ENCODE peak calls at places on chromosomes 6 and 20, in seven cellular contexts. U is pancreas, L is fibroblast of mammary gland, Q is stomach, O is Panc1, S is suprapubic skin, C is PC-9. X is an unnamed sample.

GRCh38 chr6:158707120-158707519 is 57.3 kb downstream of the SYTL3 start:
- DNase-seq in Q (peak; percentile 61), L (peak; percentile 48), O (no peak), S (no peak), C (peak; percentile 67), U (no peak), X (no peak)

GRCh38 chr6:165659945-165660862 is 2.8 kb downstream of the PDE10A start:
- DNase-seq in C (no peak), S (no peak), O (no peak), U (no peak), L (no peak), Q (no peak), X (no peak)

GRCh38 chr20:48769111-48769879 is 58.5 kb downstream of the PREX1 start:
- DNase-seq in S (no peak), C (no peak), O (no peak), U (no peak), Q (peak; percentile 33), L (peak; percentile 29), X (no peak)

GRCh38 chr6:75483136-75483952 is 10.3 kb downstream of the FILIP1 start:
- DNase-seq in S (no peak), L (no peak), Q (no peak), O (no peak), U (no peak), C (no peak), X (no peak)

GRCh38 chr20:34541917-34542316 is 16.6 kb upstream of the MAP1LC3A start:
- DNase-seq in Q (no peak), U (no peak), L (no peak), C (no peak), O (no peak), S (no peak), X (no peak)

GRCh38 chr20:25238319-25239037 is 9.4 kb upstream of the PYGB start:
- DNase-seq in L (peak; percentile 51), Q (no peak), O (no peak), C (peak; percentile 47), S (peak; percentile 59), U (no peak), X (no peak)

GRCh38 chr6:63806573-63806913 is 170.9 kb downstream of the PHF3 start:
- DNase-seq in U (no peak), C (no peak), L (no peak), O (no peak), S (no peak), Q (no peak), X (no peak)

GRCh38 chr20:23180451-23180921 is 94.4 kb upstream of the CD93 start:
- DNase-seq in L (no peak), S (no peak), Q (no peak), U (no peak), O (no peak), C (no peak), X (no peak)

GRCh38 chr20:39364320-39364719 is 402.2 kb downstream of the DHX35 start:
- DNase-seq in S (no peak), Q (no peak), C (no peak), O (no peak), U (no peak), L (no peak), X (no peak)

GRCh38 chr20:48703511-48704219 is 124.1 kb downstream of the PREX1 start:
- DNase-seq in L (no peak), S (no peak), Q (no peak), C (no peak), U (no peak), O (no peak), X (no peak)

GRCh38 chr20:24465730-24466129 is 3.7 kb upstream of the SYNDIG1 start:
- DNase-seq in C (no peak), L (peak; percentile 28), Q (no peak), S (no peak), U (no peak), O (no peak), X (no peak)

GRCh38 chr20:44586289-44586911 is 4.0 kb downstream of the PKIG start:
- DNase-seq in L (no peak), U (no peak), O (no peak), C (no peak), Q (no peak), S (no peak), X (no peak)

GRCh38 chr6:158207452-158207788 is 39.3 kb downstream of the GTF2H5 start:
- DNase-seq in C (peak; percentile 10), Q (no peak), O (no peak), U (no peak), S (no peak), L (no peak), X (peak; percentile 16)

GRCh38 chr6:138540468-138540867 is 41.2 kb upstream of the NHSL1 start:
- DNase-seq in C (no peak), S (no peak), L (peak; percentile 79), U (no peak), Q (no peak), O (no peak), X (no peak)

GRCh38 chr6:43927525-43928210 is 157.7 kb downstream of the VEGFA start:
- DNase-seq in C (peak; percentile 33), L (no peak), Q (peak; percentile 72), S (no peak), O (no peak), U (no peak), X (no peak)

GRCh38 chr6:95959291-95959690 is 56.5 kb upstream of the FUT9 start:
- DNase-seq in S (no peak), L (no peak), U (no peak), O (no peak), C (no peak), Q (no peak), X (no peak)

GRCh38 chr20:56872620-56873458 is 243.7 kb downstream of the TFAP2C start:
- DNase-seq in O (no peak), C (no peak), S (no peak), Q (no peak), U (no peak), L (no peak), X (no peak)

GRCh38 chr6:144921206-144921975 is 636.3 kb downstream of the UTRN start:
- DNase-seq in S (no peak), C (no peak), U (peak; percentile 40), Q (peak; percentile 26), L (no peak), O (no peak), X (no peak)

GRCh38 chr20:35368616-35369423 is 43.0 kb downstream of the UQCC1 start:
- DNase-seq in O (no peak), Q (no peak), L (no peak), C (no peak), U (no peak), S (no peak), X (no peak)

GRCh38 chr6:150667977-150668716 is 68.5 kb downstream of the PLEKHG1 start:
- DNase-seq in L (peak; percentile 72), U (peak; percentile 84), C (peak; percentile 88), O (no peak), S (peak; percentile 94), Q (peak; percentile 97), X (peak; percentile 81)

GRCh38 chr6:79167931-79168694 is 66.4 kb downstream of the HMGN3 start:
- DNase-seq in S (no peak), C (no peak), Q (no peak), O (peak; percentile 1), L (peak; percentile 64), U (no peak), X (peak; percentile 12)

GRCh38 chr6:136225496-136225895 is 24.6 kb downstream of the MTFR2 start:
- DNase-seq in L (peak; percentile 59), C (no peak), O (no peak), S (no peak), Q (no peak), U (no peak), X (no peak)

DNA sequence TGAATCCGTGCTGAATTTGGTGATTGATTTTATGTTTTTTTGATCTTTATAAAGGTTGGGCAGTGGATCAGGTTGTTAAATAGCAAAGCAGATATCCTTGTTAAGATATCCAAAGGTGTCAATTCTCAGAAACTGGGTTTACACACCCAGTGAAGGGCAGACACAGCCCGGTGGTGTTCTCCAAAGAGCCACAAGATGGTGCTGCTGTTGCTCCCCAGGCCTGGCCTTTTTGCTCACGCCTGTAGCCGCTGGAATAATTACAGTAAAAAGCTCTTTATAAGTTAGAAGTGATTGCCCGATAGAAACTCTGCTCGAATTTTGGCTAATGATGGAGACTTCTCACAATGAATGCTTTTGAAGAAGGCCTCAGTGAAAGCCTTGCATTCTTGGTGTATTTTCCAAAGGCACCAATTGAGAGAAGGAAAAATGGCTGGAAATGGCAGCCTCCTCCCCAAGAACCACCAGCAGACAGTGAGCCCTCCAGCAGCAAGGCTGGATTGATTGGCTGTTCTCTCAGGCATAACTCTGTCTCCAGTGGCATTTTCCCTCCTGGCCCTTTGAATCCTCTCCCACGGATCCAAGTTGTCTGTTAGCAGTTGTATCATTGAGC is 120.5 kb upstream of the CHD6 start:
- DNase-seq in S (no peak), L (peak; percentile 45), Q (peak; percentile 58), C (peak; percentile 59), O (peak; percentile 38), U (no peak), X (no peak)
- TF ChIP-seq CTCF in S (peak; percentile 83), L (peak; percentile 89), Q (no peak), C (peak; percentile 89), O (peak; percentile 94), U (peak; percentile 55), X (peak; percentile 95)

DNA sequence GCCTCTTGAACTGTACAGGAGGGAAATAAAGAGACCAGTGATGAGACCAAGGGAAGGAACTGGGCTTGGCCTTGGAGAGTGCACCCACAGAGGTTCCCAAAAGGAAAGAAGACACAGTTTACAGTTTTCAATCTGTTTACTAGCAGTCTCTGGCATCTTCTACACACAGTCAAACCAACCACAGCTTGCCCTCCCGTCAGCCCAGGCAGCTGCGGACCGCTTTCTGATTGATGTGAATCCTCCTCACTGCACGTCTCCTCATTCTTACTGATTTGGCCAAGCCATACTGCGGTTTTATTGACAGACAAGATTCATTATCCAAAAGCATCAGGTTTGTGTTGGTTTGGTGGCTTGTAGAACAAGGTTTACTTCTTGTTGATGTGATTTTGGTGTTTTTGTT is 104.5 kb upstream of the ASF1A start:
- DNase-seq in L (no peak), C (no peak), S (no peak), U (no peak), O (no peak), Q (no peak), X (no peak)
- H3K4me3 ChIP-seq in L (no peak overlapping the region), C (no peak overlapping the region), S (no peak overlapping the region), U (no peak overlapping the region), O (no peak overlapping the region), Q (no peak overlapping the region), X (no peak overlapping the region)

GRCh38 chr6:35948725-35949124 is 27.8 kb upstream of the SRPK1 start:
- DNase-seq in S (no peak), Q (no peak), L (peak; percentile 41), C (no peak), U (no peak), O (no peak), X (no peak)
- TF ChIP-seq CTCF in S (no peak), Q (no peak), L (peak; percentile 49), C (peak; percentile 20), U (no peak), O (peak; percentile 58), X (peak; percentile 33)

GRCh38 chr6:134169881-134170486 is 117.6 kb upstream of the SLC2A12 start:
- DNase-seq in L (peak; percentile 40), C (no peak), S (no peak), U (peak; percentile 47), O (no peak), Q (no peak), X (no peak)

GRCh38 chr6:134173007-134173690 is 120.7 kb upstream of the SLC2A12 start:
- DNase-seq in S (no peak), C (no peak), Q (no peak), U (no peak), L (peak; percentile 24), O (no peak), X (no peak)

GRCh38 chr6:134170844-134171243 is 118.4 kb upstream of the SLC2A12 start:
- DNase-seq in U (peak; percentile 49), S (no peak), L (peak; percentile 49), Q (no peak), C (no peak), O (no peak), X (no peak)

GRCh38 chr6:134172020-134172766 is 119.8 kb upstream of the SLC2A12 start:
- DNase-seq in L (peak; percentile 35), O (no peak), U (no peak), Q (no peak), S (no peak), C (no peak), X (no peak)

GRCh38 chr6:134171517-134171916 is 119.1 kb upstream of the SLC2A12 start:
- DNase-seq in C (no peak), O (no peak), U (no peak), L (peak; percentile 48), Q (no peak), S (no peak), X (no peak)
- H3K4me3 ChIP-seq in C (no peak overlapping the region), O (no peak overlapping the region), U (peak overlapping the region; percentile 69), L (peak overlapping the region; percentile 86), Q (peak overlapping the region; percentile 79), S (peak overlapping the region; percentile 91), X (peak overlapping the region; percentile 79)